ENCODE peak calls at places on chromosome 19, in seven cellular contexts. One of them, this sample, is unnamed.

GRCh38 chr19:8084152-8084551 is 31.6 kb downstream of the CCL25 start:
- DNase-seq in neuronal stem cell: no peak
- DNase-seq in mesendoderm: no peak
- DNase-seq in mesenchymal stem cell: no peak
- DNase-seq in H9: no peak
- DNase-seq in trophoblast cell: no peak
- DNase-seq in H1: no peak
- DNase-seq in this sample: no peak

GRCh38 chr19:47226426-47227346 is 4.3 kb downstream of the BBC3 start:
- DNase-seq in neuronal stem cell: no peak
- DNase-seq in mesendoderm: peak; percentile 89
- DNase-seq in mesenchymal stem cell: peak; percentile 90
- DNase-seq in H9: peak; percentile 75
- DNase-seq in trophoblast cell: peak; percentile 57
- DNase-seq in H1: no peak
- DNase-seq in this sample: peak; percentile 67

GRCh38 chr19:39372047-39372802 is 18.7 kb downstream of the PAF1 start:
- DNase-seq in neuronal stem cell: no peak
- DNase-seq in mesendoderm: no peak
- DNase-seq in mesenchymal stem cell: peak; percentile 72
- DNase-seq in H9: no peak
- DNase-seq in trophoblast cell: no peak
- DNase-seq in H1: no peak
- DNase-seq in this sample: peak; percentile 93

GRCh38 chr19:11767633-11768133 is 883 bp downstream of the ZNF441 start:
- DNase-seq in neuronal stem cell: no peak
- DNase-seq in mesendoderm: peak; percentile 6
- DNase-seq in mesenchymal stem cell: peak; percentile 56
- DNase-seq in H9: no peak
- DNase-seq in trophoblast cell: peak; percentile 46
- DNase-seq in H1: no peak
- DNase-seq in this sample: peak; percentile 37

GRCh38 chr19:5484398-5485285 is 29.4 kb downstream of the ZNRF4 start:
- DNase-seq in neuronal stem cell: no peak
- DNase-seq in mesendoderm: peak; percentile 91
- DNase-seq in mesenchymal stem cell: no peak
- DNase-seq in H9: no peak
- DNase-seq in trophoblast cell: no peak
- DNase-seq in H1: no peak
- DNase-seq in this sample: peak; percentile 60

GRCh38 chr19:32251634-32252332 is 93.6 kb upstream of the ZNF507 start:
- DNase-seq in neuronal stem cell: no peak
- DNase-seq in mesendoderm: no peak
- DNase-seq in mesenchymal stem cell: no peak
- DNase-seq in H9: no peak
- DNase-seq in trophoblast cell: no peak
- DNase-seq in H1: no peak
- DNase-seq in this sample: no peak

GRCh38 chr19:53432088-53432661 is 391 bp downstream of the ZNF761 start:
- DNase-seq in neuronal stem cell: peak; percentile 4
- DNase-seq in mesendoderm: peak; percentile 34
- DNase-seq in mesenchymal stem cell: peak; percentile 62
- DNase-seq in H9: no peak
- DNase-seq in trophoblast cell: peak; percentile 38
- DNase-seq in H1: no peak
- DNase-seq in this sample: peak; percentile 13

GRCh38 chr19:29128203-29128602 is 84.7 kb downstream of the UQCRFS1 start:
- DNase-seq in neuronal stem cell: no peak
- DNase-seq in mesendoderm: no peak
- DNase-seq in mesenchymal stem cell: no peak
- DNase-seq in H9: no peak
- DNase-seq in trophoblast cell: no peak
- DNase-seq in H1: no peak
- DNase-seq in this sample: no peak

GRCh38 chr19:57406516-57407123 is 4.3 kb upstream of the ZNF17 start:
- DNase-seq in neuronal stem cell: peak; percentile 58
- DNase-seq in mesendoderm: peak; percentile 84
- DNase-seq in mesenchymal stem cell: peak; percentile 60
- DNase-seq in H9: peak; percentile 91
- DNase-seq in trophoblast cell: peak; percentile 71
- DNase-seq in H1: peak; percentile 44
- DNase-seq in this sample: peak; percentile 45

GRCh38 chr19:15869109-15869555 is 28.7 kb downstream of the CYP4F2 start:
- DNase-seq in neuronal stem cell: peak; percentile 4
- DNase-seq in mesendoderm: peak; percentile 75
- DNase-seq in mesenchymal stem cell: no peak
- DNase-seq in H9: no peak
- DNase-seq in trophoblast cell: peak; percentile 69
- DNase-seq in H1: no peak
- DNase-seq in this sample: no peak

GRCh38 chr19:17322854-17323253 is 11.8 kb downstream of the ANO8 start:
- DNase-seq in neuronal stem cell: no peak
- DNase-seq in mesendoderm: no peak
- DNase-seq in mesenchymal stem cell: no peak
- DNase-seq in H9: no peak
- DNase-seq in trophoblast cell: no peak
- DNase-seq in H1: no peak
- DNase-seq in this sample: no peak

GRCh38 chr19:11659612-11660011 is 62.3 kb downstream of the ZNF627 start:
- DNase-seq in neuronal stem cell: no peak
- DNase-seq in mesendoderm: no peak
- DNase-seq in mesenchymal stem cell: no peak
- DNase-seq in H9: no peak
- DNase-seq in trophoblast cell: peak; percentile 60
- DNase-seq in H1: no peak
- DNase-seq in this sample: peak; percentile 12

GRCh38 chr19:41223431-41224234 is 4.6 kb downstream of the AXL start:
- DNase-seq in neuronal stem cell: peak; percentile 80
- DNase-seq in mesendoderm: peak; percentile 96
- DNase-seq in mesenchymal stem cell: peak; percentile 87
- DNase-seq in H9: peak; percentile 85
- DNase-seq in trophoblast cell: no peak
- DNase-seq in H1: peak; percentile 84
- DNase-seq in this sample: peak; percentile 96

GRCh38 chr19:13599681-13600080 is 93.4 kb upstream of the CACNA1A start:
- DNase-seq in neuronal stem cell: no peak
- DNase-seq in mesendoderm: no peak
- DNase-seq in mesenchymal stem cell: no peak
- DNase-seq in H9: no peak
- DNase-seq in trophoblast cell: no peak
- DNase-seq in H1: no peak
- DNase-seq in this sample: no peak

GRCh38 chr19:13600802-13601201 is 94.5 kb upstream of the CACNA1A start:
- DNase-seq in neuronal stem cell: no peak
- DNase-seq in mesendoderm: no peak
- DNase-seq in mesenchymal stem cell: no peak
- DNase-seq in H9: no peak
- DNase-seq in trophoblast cell: no peak
- DNase-seq in H1: no peak
- DNase-seq in this sample: no peak

GRCh38 chr19:13600091-13600490 is 93.8 kb upstream of the CACNA1A start:
- DNase-seq in neuronal stem cell: no peak
- DNase-seq in mesendoderm: no peak
- DNase-seq in mesenchymal stem cell: no peak
- DNase-seq in H9: no peak
- DNase-seq in trophoblast cell: no peak
- DNase-seq in H1: no peak
- DNase-seq in this sample: no peak

GRCh38 chr19:13597625-13598024 is 91.3 kb upstream of the CACNA1A start:
- DNase-seq in neuronal stem cell: peak; percentile 62
- DNase-seq in mesendoderm: peak; percentile 57
- DNase-seq in mesenchymal stem cell: peak; percentile 66
- DNase-seq in H9: peak; percentile 60
- DNase-seq in trophoblast cell: peak; percentile 79
- DNase-seq in H1: no peak
- DNase-seq in this sample: peak; percentile 74

GRCh38 chr19:13598098-13598497 is 91.8 kb upstream of the CACNA1A start:
- DNase-seq in neuronal stem cell: no peak
- DNase-seq in mesendoderm: no peak
- DNase-seq in mesenchymal stem cell: no peak
- DNase-seq in H9: no peak
- DNase-seq in trophoblast cell: no peak
- DNase-seq in H1: no peak
- DNase-seq in this sample: no peak
- H3K18ac ChIP-seq in neuronal stem cell: no peak overlapping the region
- H3K18ac ChIP-seq in mesendoderm: no peak overlapping the region
- H3K18ac ChIP-seq in mesenchymal stem cell: no peak overlapping the region
- H3K18ac ChIP-seq in H9: no peak overlapping the region
- H3K18ac ChIP-seq in trophoblast cell: no peak overlapping the region
- H3K18ac ChIP-seq in H1: no peak overlapping the region
- H3K18ac ChIP-seq in this sample: no peak overlapping the region

GRCh38 chr19:18860725-18861124 is 29.0 kb downstream of the UPF1 start:
- DNase-seq in neuronal stem cell: no peak
- DNase-seq in mesendoderm: no peak
- DNase-seq in mesenchymal stem cell: no peak
- DNase-seq in H9: no peak
- DNase-seq in trophoblast cell: no peak
- DNase-seq in H1: no peak
- DNase-seq in this sample: no peak
- H3K18ac ChIP-seq in neuronal stem cell: no peak overlapping the region
- H3K18ac ChIP-seq in mesendoderm: no peak overlapping the region
- H3K18ac ChIP-seq in mesenchymal stem cell: no peak overlapping the region
- H3K18ac ChIP-seq in H9: no peak overlapping the region
- H3K18ac ChIP-seq in trophoblast cell: no peak overlapping the region
- H3K18ac ChIP-seq in H1: no peak overlapping the region
- H3K18ac ChIP-seq in this sample: no peak overlapping the region

GRCh38 chr19:19274716-19275115 is 1.6 kb upstream of the TM6SF2 start:
- DNase-seq in neuronal stem cell: no peak
- DNase-seq in mesendoderm: no peak
- DNase-seq in mesenchymal stem cell: no peak
- DNase-seq in H9: no peak
- DNase-seq in trophoblast cell: no peak
- DNase-seq in H1: no peak
- DNase-seq in this sample: no peak
- H3K18ac ChIP-seq in neuronal stem cell: no peak overlapping the region
- H3K18ac ChIP-seq in mesendoderm: no peak overlapping the region
- H3K18ac ChIP-seq in mesenchymal stem cell: no peak overlapping the region
- H3K18ac ChIP-seq in H9: no peak overlapping the region
- H3K18ac ChIP-seq in trophoblast cell: no peak overlapping the region
- H3K18ac ChIP-seq in H1: no peak overlapping the region
- H3K18ac ChIP-seq in this sample: no peak overlapping the region

GRCh38 chr19:35074426-35075201 is 33.1 kb downstream of the HPN start:
- DNase-seq in neuronal stem cell: no peak
- DNase-seq in mesendoderm: no peak
- DNase-seq in mesenchymal stem cell: no peak
- DNase-seq in H9: no peak
- DNase-seq in trophoblast cell: no peak
- DNase-seq in H1: no peak
- DNase-seq in this sample: no peak

GRCh38 chr19:35076657-35077056 is 35.1 kb downstream of the HPN start:
- DNase-seq in neuronal stem cell: no peak
- DNase-seq in mesendoderm: no peak
- DNase-seq in mesenchymal stem cell: no peak
- DNase-seq in H9: no peak
- DNase-seq in trophoblast cell: no peak
- DNase-seq in H1: no peak
- DNase-seq in this sample: no peak

GRCh38 chr19:35077411-35078223 is 36.1 kb downstream of the HPN start:
- DNase-seq in neuronal stem cell: no peak
- DNase-seq in mesendoderm: peak; percentile 59
- DNase-seq in mesenchymal stem cell: no peak
- DNase-seq in H9: no peak
- DNase-seq in trophoblast cell: no peak
- DNase-seq in H1: no peak
- DNase-seq in this sample: no peak

GRCh38 chr19:35075202-35076025 is 33.9 kb downstream of the HPN start:
- DNase-seq in neuronal stem cell: no peak
- DNase-seq in mesendoderm: no peak
- DNase-seq in mesenchymal stem cell: no peak
- DNase-seq in H9: no peak
- DNase-seq in trophoblast cell: no peak
- DNase-seq in H1: no peak
- DNase-seq in this sample: no peak

DNA sequence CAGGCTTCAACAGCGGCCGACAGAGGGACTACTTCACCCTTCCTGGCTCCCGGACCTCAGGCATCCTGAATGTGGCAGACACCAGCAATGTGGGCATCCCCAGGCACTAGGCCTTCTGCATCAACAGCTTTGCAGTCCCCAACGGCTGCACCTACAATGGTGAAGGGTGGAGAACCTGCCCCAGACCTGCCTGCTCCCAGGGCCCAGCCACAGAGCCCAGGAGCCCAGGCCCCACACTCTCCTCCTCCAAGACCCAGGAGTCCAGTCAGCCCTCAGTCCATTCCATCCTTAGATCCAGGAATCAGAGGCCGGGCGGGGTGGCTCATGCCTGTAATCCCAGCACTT is 34.5 kb downstream of the HPN start:
- DNase-seq in neuronal stem cell: no peak
- DNase-seq in mesendoderm: no peak
- DNase-seq in mesenchymal stem cell: no peak
- DNase-seq in H9: no peak
- DNase-seq in trophoblast cell: no peak
- DNase-seq in H1: no peak
- DNase-seq in this sample: no peak
- H3K18ac ChIP-seq in neuronal stem cell: no peak overlapping the region
- H3K18ac ChIP-seq in mesendoderm: no peak overlapping the region
- H3K18ac ChIP-seq in mesenchymal stem cell: no peak overlapping the region
- H3K18ac ChIP-seq in H9: no peak overlapping the region
- H3K18ac ChIP-seq in trophoblast cell: no peak overlapping the region
- H3K18ac ChIP-seq in H1: no peak overlapping the region
- H3K18ac ChIP-seq in this sample: no peak overlapping the region

GRCh38 chr19:1911098-1911497 is 5.9 kb downstream of the ADAT3 start:
- DNase-seq in neuronal stem cell: no peak
- DNase-seq in mesendoderm: no peak
- DNase-seq in mesenchymal stem cell: no peak
- DNase-seq in H9: no peak
- DNase-seq in trophoblast cell: no peak
- DNase-seq in H1: no peak
- DNase-seq in this sample: no peak

GRCh38 chr19:1914826-1915341 is 9.7 kb downstream of the ADAT3 start:
- DNase-seq in neuronal stem cell: no peak
- DNase-seq in mesendoderm: no peak
- DNase-seq in mesenchymal stem cell: no peak
- DNase-seq in H9: no peak
- DNase-seq in trophoblast cell: no peak
- DNase-seq in H1: no peak
- DNase-seq in this sample: no peak

GRCh38 chr19:1912760-1913505 is 7.7 kb downstream of the ADAT3 start:
- DNase-seq in neuronal stem cell: no peak
- DNase-seq in mesendoderm: no peak
- DNase-seq in mesenchymal stem cell: no peak
- DNase-seq in H9: no peak
- DNase-seq in trophoblast cell: no peak
- DNase-seq in H1: no peak
- DNase-seq in this sample: no peak

GRCh38 chr19:1911995-1912394 is 6.8 kb downstream of the ADAT3 start:
- DNase-seq in neuronal stem cell: no peak
- DNase-seq in mesendoderm: no peak
- DNase-seq in mesenchymal stem cell: no peak
- DNase-seq in H9: no peak
- DNase-seq in trophoblast cell: no peak
- DNase-seq in H1: no peak
- DNase-seq in this sample: no peak

GRCh38 chr19:1913781-1914577 is 8.8 kb downstream of the ADAT3 start:
- DNase-seq in neuronal stem cell: no peak
- DNase-seq in mesendoderm: no peak
- DNase-seq in mesenchymal stem cell: no peak
- DNase-seq in H9: no peak
- DNase-seq in trophoblast cell: no peak
- DNase-seq in H1: no peak
- DNase-seq in this sample: no peak
- H3K18ac ChIP-seq in neuronal stem cell: no peak overlapping the region
- H3K18ac ChIP-seq in mesendoderm: no peak overlapping the region
- H3K18ac ChIP-seq in mesenchymal stem cell: no peak overlapping the region
- H3K18ac ChIP-seq in H9: no peak overlapping the region
- H3K18ac ChIP-seq in trophoblast cell: no peak overlapping the region
- H3K18ac ChIP-seq in H1: no peak overlapping the region
- H3K18ac ChIP-seq in this sample: no peak overlapping the region

GRCh38 chr19:49667473-49667872 is 1.7 kb downstream of the BCL2L12 start:
- DNase-seq in neuronal stem cell: no peak
- DNase-seq in mesendoderm: no peak
- DNase-seq in mesenchymal stem cell: no peak
- DNase-seq in H9: no peak
- DNase-seq in trophoblast cell: no peak
- DNase-seq in H1: no peak
- DNase-seq in this sample: no peak
- H3K18ac ChIP-seq in neuronal stem cell: no peak overlapping the region
- H3K18ac ChIP-seq in mesendoderm: no peak overlapping the region
- H3K18ac ChIP-seq in mesenchymal stem cell: no peak overlapping the region
- H3K18ac ChIP-seq in H9: no peak overlapping the region
- H3K18ac ChIP-seq in trophoblast cell: no peak overlapping the region
- H3K18ac ChIP-seq in H1: no peak overlapping the region
- H3K18ac ChIP-seq in this sample: no peak overlapping the region